ENCODE peak calls at places on chromosomes 16 and 17, in eight cellular contexts. B is neural progenitor cell, I is upper lobe of right lung, H is lower leg skin, R is GM23248, M is body of pancreas, D is coronary artery, L is PC-3. N is an unnamed sample.

GRCh38 chr16:48317614-48318013 is 67.6 kb downstream of the SIAH1 start:
- DNase-seq in B (no peak), I (no peak), H (no peak), R (peak), M (peak), D (no peak), L (peak), N (no peak)

GRCh38 chr17:81159611-81160265 is 5.6 kb upstream of the PVALEF start:
- DNase-seq in B (no peak), I (no peak), H (no peak), R (no peak), M (no peak), D (no peak), L (no peak), N (no peak)

GRCh38 chr17:14032234-14032633 is 37.1 kb upstream of the COX10 start:
- DNase-seq in B (no peak), I (no peak), H (no peak), R (no peak), M (no peak), D (no peak), L (no peak), N (no peak)

GRCh38 chr16:35188288-35189155 is 1729.1 kb downstream of the TP53TG3F start:
- DNase-seq in B (no peak), I (peak), H (peak), R (no peak), M (no peak), D (peak), L (no peak), N (peak)

GRCh38 chr16:77402118-77402517 is 32.7 kb downstream of the ADAMTS18 start:
- DNase-seq in B (no peak), I (no peak), H (no peak), R (no peak), M (peak), D (no peak), L (no peak), N (no peak)

GRCh38 chr17:82097187-82097918 is 683 bp downstream of the FASN start:
- DNase-seq in B (peak), I (peak), H (no peak), R (peak), M (peak), D (no peak), L (peak), N (peak)

GRCh38 chr17:72467841-72468653 is 347.2 kb downstream of the SOX9 start:
- DNase-seq in B (peak), I (no peak), H (peak), R (peak), M (peak), D (no peak), L (no peak), N (peak)

GRCh38 chr17:29073045-29073444 is 30.1 kb downstream of the PIPOX start:
- DNase-seq in B (no peak), I (no peak), H (no peak), R (no peak), M (no peak), D (no peak), L (no peak), N (no peak)

GRCh38 chr17:38702166-38702899 is 2.7 kb upstream of the MLLT6 start:
- DNase-seq in B (peak), I (peak), H (peak), R (peak), M (peak), D (peak), L (peak), N (peak)

GRCh38 chr17:75266315-75267145 is 4.5 kb downstream of the MIF4GD start:
- DNase-seq in B (no peak), I (no peak), H (no peak), R (no peak), M (no peak), D (no peak), L (no peak), N (no peak)
- H3K4me3 ChIP-seq in B (no peak), I (no peak), H (no peak), R (no peak), M (no peak), D (no peak), L (no peak), N (no peak)

GRCh38 chr17:73899839-73900238 is 255.6 kb upstream of the SDK2 start:
- DNase-seq in B (no peak), I (no peak), H (peak), R (no peak), M (no peak), D (no peak), L (no peak), N (no peak)

GRCh38 chr17:73901661-73902415 is 257.6 kb upstream of the SDK2 start:
- DNase-seq in B (peak), I (peak), H (peak), R (peak), M (peak), D (peak), L (no peak), N (peak)

GRCh38 chr17:73902416-73903181 is 258.4 kb upstream of the SDK2 start:
- DNase-seq in B (peak), I (no peak), H (peak), R (no peak), M (no peak), D (no peak), L (no peak), N (no peak)

GRCh38 chr17:73900516-73900915 is 256.3 kb upstream of the SDK2 start:
- DNase-seq in B (peak), I (no peak), H (peak), R (no peak), M (no peak), D (no peak), L (no peak), N (no peak)

GRCh38 chr17:73901249-73901648 is 257.0 kb upstream of the SDK2 start:
- DNase-seq in B (no peak), I (no peak), H (no peak), R (no peak), M (no peak), D (no peak), L (no peak), N (no peak)
- H3K4me3 ChIP-seq in B (peak), I (peak), H (no peak), R (no peak), M (no peak), D (peak), L (no peak), N (no peak)

DNA sequence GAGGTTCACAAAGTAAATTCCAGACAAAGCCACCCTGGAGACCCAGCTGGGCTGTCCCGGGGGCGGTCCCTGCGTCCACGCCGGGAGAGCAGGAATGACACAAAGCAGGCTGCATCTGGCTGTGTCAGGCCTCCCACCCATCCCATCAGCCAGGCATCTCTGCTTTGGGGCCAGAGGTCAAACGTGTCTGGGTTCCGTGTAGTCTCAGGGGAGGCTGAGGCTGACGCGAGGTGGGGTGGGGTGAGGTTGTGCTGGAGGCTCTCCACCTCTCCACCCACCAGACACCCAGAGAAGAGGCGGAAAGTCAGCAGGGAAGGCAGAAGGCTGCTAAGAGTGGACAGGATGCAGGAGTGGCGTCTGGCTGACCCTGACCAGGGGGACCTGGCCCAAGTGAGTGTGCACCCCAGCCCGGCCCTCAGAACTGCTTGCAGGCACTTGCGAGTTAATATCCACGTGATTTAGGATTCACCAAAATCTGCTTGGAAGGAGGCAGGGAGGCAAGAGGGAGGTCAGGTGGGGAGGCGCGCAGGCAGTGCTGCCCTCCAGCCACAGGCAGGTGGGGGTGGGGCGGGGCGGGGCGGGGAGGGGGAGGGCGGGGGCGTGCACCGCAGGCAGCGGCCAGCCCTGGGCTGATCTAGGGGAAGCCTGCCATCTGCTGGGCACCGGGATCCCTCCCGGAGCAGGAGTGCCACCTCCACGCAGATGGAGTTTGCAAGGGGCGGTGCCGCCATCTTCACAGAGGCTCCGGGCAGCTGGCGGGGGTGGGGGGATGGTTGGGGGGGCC is 44.3 kb downstream of the TBC1D16 start:
- DNase-seq in B (peak), I (peak), H (peak), R (peak), M (peak), D (peak), L (peak), N (peak)
- H3K4me3 ChIP-seq in B (peak), I (peak), H (no peak), R (peak), M (no peak), D (peak), L (peak), N (peak)

DNA sequence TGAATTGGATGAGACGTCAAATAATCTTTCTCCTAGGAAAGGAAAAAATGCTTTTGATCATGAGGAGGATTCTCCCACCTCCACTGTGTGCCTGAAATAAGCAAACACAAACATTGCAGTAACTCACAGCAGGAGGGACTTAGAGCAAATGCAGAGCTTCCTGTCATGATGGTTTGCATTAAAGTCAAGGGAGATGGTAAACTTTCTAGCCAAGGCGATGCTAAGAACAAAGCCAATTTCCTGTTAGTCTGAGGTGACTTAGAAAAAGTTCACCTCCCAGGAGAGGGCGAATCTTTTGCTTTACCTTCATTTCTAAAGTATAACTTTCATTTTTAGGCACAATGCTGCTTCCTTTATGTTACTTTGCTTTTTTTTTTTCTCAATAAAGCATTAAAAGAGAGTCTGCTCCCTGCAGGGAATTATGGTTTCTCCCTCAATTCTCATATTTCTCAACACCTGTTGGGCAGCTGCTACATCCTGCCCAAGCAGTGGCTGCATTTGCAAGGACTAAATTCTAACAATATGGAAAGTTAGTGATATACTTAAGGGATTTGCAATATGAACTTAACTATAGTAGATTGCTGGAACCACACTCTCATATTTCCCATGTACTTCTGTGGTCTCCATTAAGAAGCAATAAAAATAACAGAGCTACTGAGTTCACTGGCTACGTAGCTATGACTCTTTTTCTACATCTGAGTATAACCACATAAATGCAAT is 175.6 kb downstream of the PCTP start:
- DNase-seq in B (no peak), I (no peak), H (no peak), R (no peak), M (no peak), D (no peak), L (no peak), N (no peak)
- H3K4me3 ChIP-seq in B (no peak), I (no peak), H (no peak), R (no peak), M (no peak), D (no peak), L (no peak), N (no peak)

GRCh38 chr17:46979023-46979870 is at the start of gene RPRML:
- DNase-seq in B (peak), I (no peak), H (no peak), R (peak), M (peak), D (no peak), L (peak), N (peak)

GRCh38 chr17:46977750-46978488 is 1.1 kb downstream of the RPRML start:
- DNase-seq in B (peak), I (no peak), H (no peak), R (peak), M (no peak), D (no peak), L (no peak), N (no peak)

GRCh38 chr17:46976626-46977270 is 2.3 kb downstream of the RPRML start:
- DNase-seq in B (peak), I (no peak), H (no peak), R (no peak), M (no peak), D (no peak), L (peak), N (no peak)

GRCh38 chr17:46978489-46979022 is 497 bp downstream of the RPRML start:
- DNase-seq in B (peak), I (no peak), H (no peak), R (peak), M (no peak), D (no peak), L (peak), N (no peak)

GRCh38 chr17:46977348-46977747 is 1.7 kb downstream of the RPRML start:
- DNase-seq in B (peak), I (no peak), H (no peak), R (peak), M (peak), D (no peak), L (peak), N (peak)
- H3K4me3 ChIP-seq in B (peak), I (no peak), H (no peak), R (no peak), M (no peak), D (no peak), L (no peak), N (no peak)

DNA sequence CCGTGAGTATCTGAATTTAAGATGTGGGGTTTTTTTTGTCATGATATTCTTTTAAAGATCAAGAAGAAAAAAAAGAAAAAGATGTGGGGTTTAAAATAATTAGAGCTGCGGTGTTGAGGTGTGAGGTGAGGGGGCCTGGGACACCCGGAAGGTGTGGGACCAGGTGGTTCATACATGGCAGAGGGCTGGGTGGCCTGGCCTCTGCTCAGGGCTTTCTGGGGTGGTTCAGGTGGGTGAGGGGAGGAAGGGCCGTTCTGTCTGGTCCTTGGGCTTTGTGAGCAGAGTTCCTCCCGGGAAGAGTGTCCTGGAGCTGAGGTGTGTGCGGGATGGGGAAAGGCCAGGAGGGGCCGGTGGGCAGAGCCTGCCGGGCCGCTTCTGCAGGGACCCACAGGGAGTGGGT is 5.0 kb downstream of the PRSS27 start:
- DNase-seq in B (no peak), I (no peak), H (no peak), R (no peak), M (no peak), D (no peak), L (no peak), N (no peak)
- H3K4me3 ChIP-seq in B (no peak), I (no peak), H (no peak), R (no peak), M (no peak), D (no peak), L (no peak), N (no peak)